ENCODE peak calls at places on chromosome 2, in eight cellular contexts. One of them, this sample, is unnamed.

GRCh38 chr2:212027681-212028628 is 510.6 kb downstream of the ERBB4 start:
- DNase-seq in mesenteric fat pad: no peak
- DNase-seq in GM10248: no peak
- DNase-seq in dermis microvascular lymphatic vessel endothelial cell: peak
- DNase-seq in AG09309: no peak
- DNase-seq in Panc1: no peak
- DNase-seq in effector CD4-positive, alpha-beta T cell: no peak
- DNase-seq in NCI-H446: no peak
- DNase-seq in this sample: no peak

GRCh38 chr2:32894119-32894728 is 52.5 kb upstream of the LTBP1 start:
- DNase-seq in mesenteric fat pad: no peak
- DNase-seq in GM10248: no peak
- DNase-seq in dermis microvascular lymphatic vessel endothelial cell: no peak
- DNase-seq in AG09309: no peak
- DNase-seq in Panc1: no peak
- DNase-seq in effector CD4-positive, alpha-beta T cell: no peak
- DNase-seq in NCI-H446: no peak
- DNase-seq in this sample: no peak

GRCh38 chr2:203730076-203730729 is 23.8 kb downstream of the CD28 start:
- DNase-seq in mesenteric fat pad: no peak
- DNase-seq in GM10248: peak
- DNase-seq in dermis microvascular lymphatic vessel endothelial cell: no peak
- DNase-seq in AG09309: no peak
- DNase-seq in Panc1: no peak
- DNase-seq in effector CD4-positive, alpha-beta T cell: no peak
- DNase-seq in NCI-H446: no peak
- DNase-seq in this sample: no peak

GRCh38 chr2:104658149-104658839 is 195.6 kb upstream of the POU3F3 start:
- DNase-seq in mesenteric fat pad: no peak
- DNase-seq in GM10248: no peak
- DNase-seq in dermis microvascular lymphatic vessel endothelial cell: no peak
- DNase-seq in AG09309: no peak
- DNase-seq in Panc1: no peak
- DNase-seq in effector CD4-positive, alpha-beta T cell: no peak
- DNase-seq in NCI-H446: no peak
- DNase-seq in this sample: peak

GRCh38 chr2:99572380-99572779 is 82.6 kb upstream of the REV1 start:
- DNase-seq in mesenteric fat pad: no peak
- DNase-seq in GM10248: no peak
- DNase-seq in dermis microvascular lymphatic vessel endothelial cell: no peak
- DNase-seq in AG09309: no peak
- DNase-seq in Panc1: no peak
- DNase-seq in effector CD4-positive, alpha-beta T cell: no peak
- DNase-seq in NCI-H446: peak
- DNase-seq in this sample: no peak

GRCh38 chr2:112942654-112943002 is 31.7 kb downstream of the IL37 start:
- DNase-seq in mesenteric fat pad: no peak
- DNase-seq in GM10248: no peak
- DNase-seq in dermis microvascular lymphatic vessel endothelial cell: no peak
- DNase-seq in AG09309: no peak
- DNase-seq in Panc1: no peak
- DNase-seq in effector CD4-positive, alpha-beta T cell: no peak
- DNase-seq in NCI-H446: no peak
- DNase-seq in this sample: no peak

GRCh38 chr2:180219471-180219870 is 212.4 kb upstream of the CWC22 start:
- DNase-seq in mesenteric fat pad: no peak
- DNase-seq in GM10248: no peak
- DNase-seq in dermis microvascular lymphatic vessel endothelial cell: no peak
- DNase-seq in AG09309: no peak
- DNase-seq in Panc1: no peak
- DNase-seq in effector CD4-positive, alpha-beta T cell: no peak
- DNase-seq in NCI-H446: peak
- DNase-seq in this sample: no peak

GRCh38 chr2:26870585-26871095 is 22.7 kb downstream of the DPYSL5 start:
- DNase-seq in mesenteric fat pad: no peak
- DNase-seq in GM10248: no peak
- DNase-seq in dermis microvascular lymphatic vessel endothelial cell: no peak
- DNase-seq in AG09309: no peak
- DNase-seq in Panc1: no peak
- DNase-seq in effector CD4-positive, alpha-beta T cell: no peak
- DNase-seq in NCI-H446: no peak
- DNase-seq in this sample: no peak

GRCh38 chr2:181784556-181784955 is 104.2 kb upstream of the NEUROD1 start:
- DNase-seq in mesenteric fat pad: no peak
- DNase-seq in GM10248: no peak
- DNase-seq in dermis microvascular lymphatic vessel endothelial cell: no peak
- DNase-seq in AG09309: peak
- DNase-seq in Panc1: no peak
- DNase-seq in effector CD4-positive, alpha-beta T cell: no peak
- DNase-seq in NCI-H446: no peak
- DNase-seq in this sample: no peak

GRCh38 chr2:208006833-208007232 is 18.5 kb downstream of the PLEKHM3 start:
- DNase-seq in mesenteric fat pad: no peak
- DNase-seq in GM10248: no peak
- DNase-seq in dermis microvascular lymphatic vessel endothelial cell: no peak
- DNase-seq in AG09309: no peak
- DNase-seq in Panc1: no peak
- DNase-seq in effector CD4-positive, alpha-beta T cell: no peak
- DNase-seq in NCI-H446: no peak
- DNase-seq in this sample: no peak

GRCh38 chr2:104858325-104858978 is 4.5 kb downstream of the POU3F3 start:
- DNase-seq in mesenteric fat pad: no peak
- DNase-seq in GM10248: no peak
- DNase-seq in dermis microvascular lymphatic vessel endothelial cell: no peak
- DNase-seq in AG09309: no peak
- DNase-seq in Panc1: no peak
- DNase-seq in effector CD4-positive, alpha-beta T cell: no peak
- DNase-seq in NCI-H446: no peak
- DNase-seq in this sample: no peak

GRCh38 chr2:116696223-116696622 is 1118.3 kb upstream of the DDX18 start:
- DNase-seq in mesenteric fat pad: no peak
- DNase-seq in GM10248: no peak
- DNase-seq in dermis microvascular lymphatic vessel endothelial cell: no peak
- DNase-seq in AG09309: no peak
- DNase-seq in Panc1: no peak
- DNase-seq in effector CD4-positive, alpha-beta T cell: no peak
- DNase-seq in NCI-H446: no peak
- DNase-seq in this sample: no peak

GRCh38 chr2:82795446-82795845 is 1663.6 kb downstream of the SUCLG1 start:
- DNase-seq in mesenteric fat pad: no peak
- DNase-seq in GM10248: no peak
- DNase-seq in dermis microvascular lymphatic vessel endothelial cell: peak
- DNase-seq in AG09309: peak
- DNase-seq in Panc1: peak
- DNase-seq in effector CD4-positive, alpha-beta T cell: no peak
- DNase-seq in NCI-H446: no peak
- DNase-seq in this sample: no peak

GRCh38 chr2:127320586-127321275 is 26.8 kb upstream of the ERCC3 start:
- DNase-seq in mesenteric fat pad: no peak
- DNase-seq in GM10248: no peak
- DNase-seq in dermis microvascular lymphatic vessel endothelial cell: no peak
- DNase-seq in AG09309: no peak
- DNase-seq in Panc1: no peak
- DNase-seq in effector CD4-positive, alpha-beta T cell: no peak
- DNase-seq in NCI-H446: no peak
- DNase-seq in this sample: no peak

GRCh38 chr2:218010838-218011616 is 8.2 kb upstream of the TNS1 start:
- DNase-seq in mesenteric fat pad: no peak
- DNase-seq in GM10248: no peak
- DNase-seq in dermis microvascular lymphatic vessel endothelial cell: no peak
- DNase-seq in AG09309: no peak
- DNase-seq in Panc1: no peak
- DNase-seq in effector CD4-positive, alpha-beta T cell: no peak
- DNase-seq in NCI-H446: peak
- DNase-seq in this sample: peak

GRCh38 chr2:201235865-201236811 is 24.2 kb upstream of the CASP8 start:
- DNase-seq in mesenteric fat pad: no peak
- DNase-seq in GM10248: peak
- DNase-seq in dermis microvascular lymphatic vessel endothelial cell: peak
- DNase-seq in AG09309: peak
- DNase-seq in Panc1: no peak
- DNase-seq in effector CD4-positive, alpha-beta T cell: peak
- DNase-seq in NCI-H446: peak
- DNase-seq in this sample: peak

GRCh38 chr2:95345066-95345414 is 47.9 kb downstream of the KCNIP3 start:
- DNase-seq in mesenteric fat pad: no peak
- DNase-seq in GM10248: no peak
- DNase-seq in dermis microvascular lymphatic vessel endothelial cell: no peak
- DNase-seq in AG09309: no peak
- DNase-seq in Panc1: no peak
- DNase-seq in effector CD4-positive, alpha-beta T cell: no peak
- DNase-seq in NCI-H446: no peak
- DNase-seq in this sample: no peak

GRCh38 chr2:84830095-84830494 is 50.8 kb downstream of the TRABD2A start:
- DNase-seq in mesenteric fat pad: no peak
- DNase-seq in GM10248: no peak
- DNase-seq in dermis microvascular lymphatic vessel endothelial cell: no peak
- DNase-seq in AG09309: no peak
- DNase-seq in Panc1: no peak
- DNase-seq in effector CD4-positive, alpha-beta T cell: no peak
- DNase-seq in NCI-H446: no peak
- DNase-seq in this sample: no peak

GRCh38 chr2:85173909-85174308 is 40.7 kb downstream of the TCF7L1 start:
- DNase-seq in mesenteric fat pad: no peak
- DNase-seq in GM10248: no peak
- DNase-seq in dermis microvascular lymphatic vessel endothelial cell: peak
- DNase-seq in AG09309: no peak
- DNase-seq in Panc1: no peak
- DNase-seq in effector CD4-positive, alpha-beta T cell: no peak
- DNase-seq in NCI-H446: no peak
- DNase-seq in this sample: no peak

This sample was measured in Right ventricle myocardium inferior.